ENCODE peak calls at places on chromosome 6, in eight cellular contexts. One of them, this sample, is unnamed.
A peak's percentile ranks its signal among the peaks of the same experiment; 100 is the strongest.

GRCh38 chr6:163415620-163416379 is 1.3 kb downstream of the QKI start:
- DNase-seq in fibroblast of the aortic adventitia: peak; percentile 61
- DNase-seq in HEK293T: peak; percentile 49
- DNase-seq in activated CD4-positive, alpha-beta T cell treated with anti-CD3 and anti-CD28 coated beads for 36 hours: peak; percentile 69
- DNase-seq in NCI-H748 treated with DMSO at 0.1 percent for 48 hours: peak; percentile 27
- DNase-seq in GM04504: no peak
- DNase-seq in fibroblast of mammary gland: peak; percentile 56
- DNase-seq in left ventricle myocardium inferior: peak; percentile 58
- DNase-seq in this sample: no peak

GRCh38 chr6:112228480-112229332 is 25.7 kb downstream of the LAMA4 start:
- DNase-seq in fibroblast of the aortic adventitia: no peak
- DNase-seq in HEK293T: no peak
- DNase-seq in activated CD4-positive, alpha-beta T cell treated with anti-CD3 and anti-CD28 coated beads for 36 hours: no peak
- DNase-seq in NCI-H748 treated with DMSO at 0.1 percent for 48 hours: no peak
- DNase-seq in GM04504: no peak
- DNase-seq in fibroblast of mammary gland: no peak
- DNase-seq in left ventricle myocardium inferior: no peak
- DNase-seq in this sample: no peak

GRCh38 chr6:169008641-169009040 is 245.0 kb downstream of the THBS2 start:
- DNase-seq in fibroblast of the aortic adventitia: no peak
- DNase-seq in HEK293T: no peak
- DNase-seq in activated CD4-positive, alpha-beta T cell treated with anti-CD3 and anti-CD28 coated beads for 36 hours: no peak
- DNase-seq in NCI-H748 treated with DMSO at 0.1 percent for 48 hours: peak; percentile 11
- DNase-seq in GM04504: no peak
- DNase-seq in fibroblast of mammary gland: peak; percentile 36
- DNase-seq in left ventricle myocardium inferior: no peak
- DNase-seq in this sample: no peak

GRCh38 chr6:72524011-72524645 is 97.7 kb upstream of the KCNQ5 start:
- DNase-seq in fibroblast of the aortic adventitia: no peak
- DNase-seq in HEK293T: no peak
- DNase-seq in activated CD4-positive, alpha-beta T cell treated with anti-CD3 and anti-CD28 coated beads for 36 hours: peak; percentile 7
- DNase-seq in NCI-H748 treated with DMSO at 0.1 percent for 48 hours: peak; percentile 72
- DNase-seq in GM04504: no peak
- DNase-seq in fibroblast of mammary gland: no peak
- DNase-seq in left ventricle myocardium inferior: no peak
- DNase-seq in this sample: no peak

GRCh38 chr6:135144678-135145508 is 36.2 kb upstream of the MYB start:
- DNase-seq in fibroblast of the aortic adventitia: peak; percentile 53
- DNase-seq in HEK293T: peak; percentile 38
- DNase-seq in activated CD4-positive, alpha-beta T cell treated with anti-CD3 and anti-CD28 coated beads for 36 hours: no peak
- DNase-seq in NCI-H748 treated with DMSO at 0.1 percent for 48 hours: no peak
- DNase-seq in GM04504: no peak
- DNase-seq in fibroblast of mammary gland: peak; percentile 40
- DNase-seq in left ventricle myocardium inferior: no peak
- DNase-seq in this sample: no peak

GRCh38 chr6:116073765-116074450 is 13.2 kb upstream of the FRK start:
- DNase-seq in fibroblast of the aortic adventitia: peak; percentile 16
- DNase-seq in HEK293T: no peak
- DNase-seq in activated CD4-positive, alpha-beta T cell treated with anti-CD3 and anti-CD28 coated beads for 36 hours: no peak
- DNase-seq in NCI-H748 treated with DMSO at 0.1 percent for 48 hours: no peak
- DNase-seq in GM04504: peak; percentile 38
- DNase-seq in fibroblast of mammary gland: peak; percentile 74
- DNase-seq in left ventricle myocardium inferior: no peak
- DNase-seq in this sample: no peak

GRCh38 chr6:111971866-111972532 is 81.9 kb upstream of the CCN6 start:
- DNase-seq in fibroblast of the aortic adventitia: no peak
- DNase-seq in HEK293T: no peak
- DNase-seq in activated CD4-positive, alpha-beta T cell treated with anti-CD3 and anti-CD28 coated beads for 36 hours: no peak
- DNase-seq in NCI-H748 treated with DMSO at 0.1 percent for 48 hours: no peak
- DNase-seq in GM04504: no peak
- DNase-seq in fibroblast of mammary gland: peak; percentile 86
- DNase-seq in left ventricle myocardium inferior: no peak
- DNase-seq in this sample: no peak

GRCh38 chr6:82178084-82178758 is 69.3 kb downstream of the IBTK start:
- DNase-seq in fibroblast of the aortic adventitia: peak; percentile 77
- DNase-seq in HEK293T: peak; percentile 7
- DNase-seq in activated CD4-positive, alpha-beta T cell treated with anti-CD3 and anti-CD28 coated beads for 36 hours: no peak
- DNase-seq in NCI-H748 treated with DMSO at 0.1 percent for 48 hours: peak; percentile 51
- DNase-seq in GM04504: peak; percentile 23
- DNase-seq in fibroblast of mammary gland: peak; percentile 70
- DNase-seq in left ventricle myocardium inferior: no peak
- DNase-seq in this sample: no peak

GRCh38 chr6:138250513-138251247 is 32.4 kb upstream of the PBOV1 start:
- DNase-seq in fibroblast of the aortic adventitia: peak; percentile 94
- DNase-seq in HEK293T: no peak
- DNase-seq in activated CD4-positive, alpha-beta T cell treated with anti-CD3 and anti-CD28 coated beads for 36 hours: no peak
- DNase-seq in NCI-H748 treated with DMSO at 0.1 percent for 48 hours: no peak
- DNase-seq in GM04504: peak; percentile 59
- DNase-seq in fibroblast of mammary gland: peak; percentile 95
- DNase-seq in left ventricle myocardium inferior: peak; percentile 17
- DNase-seq in this sample: no peak

This sample was measured in stimulated activated CD8-positive, alpha-beta memory T cell treated with anti-CD3 and anti-CD28 coated beads, Interleukin-2, amount 100 ng/mL, for 48 hours.